ENCODE peak calls at places on chromosome 5, in six cellular contexts. One of them, this sample, is unnamed.
A peak's percentile ranks its signal among the peaks of the same experiment; 100 is the strongest.

GRCh38 chr5:135645336-135645735 is 66.5 kb upstream of the CXCL14 start:
- DNase-seq in cardiac muscle cell: no peak
- DNase-seq in psoas muscle: peak; percentile 55
- DNase-seq in pancreas: no peak
- DNase-seq in hepatocyte: no peak
- DNase-seq in A549: no peak
- DNase-seq in this sample: no peak

GRCh38 chr5:10736808-10737207 is 24.2 kb downstream of the DAP start:
- DNase-seq in hepatocyte: no peak
- DNase-seq in psoas muscle: no peak
- DNase-seq in pancreas: no peak
- DNase-seq in cardiac muscle cell: no peak
- DNase-seq in A549: no peak
- DNase-seq in this sample: no peak

GRCh38 chr5:36796171-36796570 is 80.4 kb upstream of the NIPBL start:
- DNase-seq in hepatocyte: no peak
- DNase-seq in cardiac muscle cell: no peak
- DNase-seq in A549: no peak
- DNase-seq in pancreas: no peak
- DNase-seq in psoas muscle: no peak
- DNase-seq in this sample: no peak

GRCh38 chr5:59758566-59758965 is 135.0 kb downstream of the PDE4D start:
- DNase-seq in psoas muscle: no peak
- DNase-seq in A549: no peak
- DNase-seq in cardiac muscle cell: no peak
- DNase-seq in hepatocyte: no peak
- DNase-seq in pancreas: no peak
- DNase-seq in this sample: no peak

GRCh38 chr5:139710370-139711066 is 62.4 kb downstream of the CXXC5 start:
- DNase-seq in cardiac muscle cell: peak; percentile 63
- DNase-seq in psoas muscle: peak; percentile 44
- DNase-seq in hepatocyte: peak; percentile 91
- DNase-seq in pancreas: no peak
- DNase-seq in A549: peak; percentile 47
- DNase-seq in this sample: peak; percentile 48

GRCh38 chr5:154826-155225 is 36.5 kb upstream of the LRRC14B start:
- DNase-seq in A549: no peak
- DNase-seq in hepatocyte: no peak
- DNase-seq in pancreas: no peak
- DNase-seq in cardiac muscle cell: no peak
- DNase-seq in psoas muscle: no peak
- DNase-seq in this sample: no peak

GRCh38 chr5:174892742-174893141 is 168.4 kb downstream of the MSX2 start:
- DNase-seq in pancreas: no peak
- DNase-seq in hepatocyte: no peak
- DNase-seq in cardiac muscle cell: no peak
- DNase-seq in A549: no peak
- DNase-seq in psoas muscle: no peak
- DNase-seq in this sample: no peak

GRCh38 chr5:77859306-77859705 is 83.2 kb upstream of the TBCA start:
- DNase-seq in hepatocyte: no peak
- DNase-seq in A549: no peak
- DNase-seq in cardiac muscle cell: no peak
- DNase-seq in pancreas: no peak
- DNase-seq in psoas muscle: no peak
- DNase-seq in this sample: no peak

GRCh38 chr5:33120671-33121070 is 320.1 kb upstream of the TARS1 start:
- DNase-seq in A549: no peak
- DNase-seq in hepatocyte: no peak
- DNase-seq in psoas muscle: no peak
- DNase-seq in pancreas: no peak
- DNase-seq in cardiac muscle cell: no peak
- DNase-seq in this sample: no peak

GRCh38 chr5:146878471-146879172 is at the start of gene PPP2R2B:
- DNase-seq in cardiac muscle cell: peak; percentile 62
- DNase-seq in hepatocyte: peak; percentile 74
- DNase-seq in pancreas: peak; percentile 21
- DNase-seq in A549: no peak
- DNase-seq in psoas muscle: peak; percentile 27
- DNase-seq in this sample: peak; percentile 34

GRCh38 chr5:106241409-106241808 is 1429.3 kb downstream of the EFNA5 start:
- DNase-seq in pancreas: no peak
- DNase-seq in cardiac muscle cell: no peak
- DNase-seq in hepatocyte: peak; percentile 6
- DNase-seq in psoas muscle: no peak
- DNase-seq in A549: no peak
- DNase-seq in this sample: no peak

GRCh38 chr5:93601053-93601429 is 18.0 kb downstream of the NR2F1 start:
- DNase-seq in psoas muscle: no peak
- DNase-seq in pancreas: no peak
- DNase-seq in cardiac muscle cell: no peak
- DNase-seq in A549: no peak
- DNase-seq in hepatocyte: no peak
- DNase-seq in this sample: no peak

GRCh38 chr5:120813551-120813950 is 349.5 kb downstream of the PRR16 start:
- DNase-seq in hepatocyte: no peak
- DNase-seq in cardiac muscle cell: no peak
- DNase-seq in A549: no peak
- DNase-seq in pancreas: no peak
- DNase-seq in psoas muscle: no peak
- DNase-seq in this sample: no peak

GRCh38 chr5:120818128-120818527 is 354.0 kb downstream of the PRR16 start:
- DNase-seq in psoas muscle: no peak
- DNase-seq in cardiac muscle cell: no peak
- DNase-seq in pancreas: no peak
- DNase-seq in A549: no peak
- DNase-seq in hepatocyte: no peak
- DNase-seq in this sample: no peak

DNA sequence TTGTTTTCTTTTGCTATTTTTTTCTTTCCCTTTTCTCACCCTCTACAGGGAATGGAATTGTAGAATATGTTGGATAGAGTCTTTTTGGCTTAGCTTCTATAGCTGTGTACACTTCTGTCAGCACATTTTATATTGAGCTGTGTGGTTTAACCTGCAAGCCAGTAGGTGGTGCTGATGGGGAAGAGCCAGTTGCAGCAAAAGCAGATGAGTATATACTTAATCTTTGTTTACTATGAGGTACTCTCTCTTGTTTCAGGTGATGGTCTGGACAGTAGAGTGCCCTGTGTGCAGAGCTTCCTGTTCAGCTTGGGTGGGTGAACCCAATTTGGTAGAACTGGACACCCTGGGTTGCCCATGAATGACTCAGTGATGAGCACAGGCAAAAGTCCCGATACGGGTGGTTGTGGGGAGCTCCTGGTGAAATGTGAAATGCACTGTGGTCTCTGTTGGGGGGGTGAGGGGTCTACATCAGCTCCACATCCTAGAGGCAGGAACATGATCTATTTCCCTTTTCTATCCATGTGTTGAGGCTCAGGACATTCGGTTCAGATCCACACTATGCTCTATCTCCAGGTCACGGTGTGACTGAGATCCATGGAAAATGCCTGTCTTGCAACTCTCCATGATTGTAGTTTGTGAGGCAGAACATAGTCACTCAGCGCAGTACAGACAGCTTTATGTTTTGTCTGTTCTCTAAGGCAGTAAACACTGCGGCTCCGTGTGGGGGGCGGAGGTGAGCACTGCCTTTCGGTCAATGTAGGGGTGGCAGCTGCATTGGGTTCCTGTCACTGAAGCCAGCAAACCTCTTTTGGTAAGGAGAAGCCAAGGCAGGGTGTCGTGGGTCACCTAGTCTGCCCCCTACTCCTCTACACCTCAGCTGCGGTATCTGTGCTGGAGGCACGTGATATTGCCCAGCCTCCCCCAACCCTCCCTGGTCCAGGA is 353.2 kb downstream of the PRR16 start:
- DNase-seq in pancreas: no peak
- DNase-seq in A549: no peak
- DNase-seq in cardiac muscle cell: peak; percentile 20
- DNase-seq in psoas muscle: no peak
- DNase-seq in hepatocyte: peak; percentile 44
- DNase-seq in this sample: no peak
- TF ChIP-seq CTCF in pancreas: no peak
- TF ChIP-seq CTCF in A549: no peak
- TF ChIP-seq CTCF in cardiac muscle cell: peak; percentile 32
- TF ChIP-seq CTCF in psoas muscle: peak; percentile 13
- TF ChIP-seq CTCF in hepatocyte: peak; percentile 51
- TF ChIP-seq CTCF in this sample: no peak

GRCh38 chr5:3123763-3124157 is 372.3 kb upstream of the IRX2 start:
- DNase-seq in hepatocyte: no peak
- DNase-seq in pancreas: no peak
- DNase-seq in A549: no peak
- DNase-seq in cardiac muscle cell: no peak
- DNase-seq in psoas muscle: no peak
- DNase-seq in this sample: no peak

GRCh38 chr5:3122216-3122615 is 370.7 kb upstream of the IRX2 start:
- DNase-seq in cardiac muscle cell: no peak
- DNase-seq in psoas muscle: no peak
- DNase-seq in pancreas: no peak
- DNase-seq in A549: no peak
- DNase-seq in hepatocyte: no peak
- DNase-seq in this sample: no peak

GRCh38 chr5:3124410-3124809 is 372.9 kb upstream of the IRX2 start:
- DNase-seq in pancreas: no peak
- DNase-seq in A549: no peak
- DNase-seq in cardiac muscle cell: no peak
- DNase-seq in hepatocyte: no peak
- DNase-seq in psoas muscle: no peak
- DNase-seq in this sample: no peak

GRCh38 chr5:3121813-3122212 is 370.3 kb upstream of the IRX2 start:
- DNase-seq in A549: no peak
- DNase-seq in psoas muscle: no peak
- DNase-seq in cardiac muscle cell: no peak
- DNase-seq in hepatocyte: no peak
- DNase-seq in pancreas: no peak
- DNase-seq in this sample: no peak

DNA sequence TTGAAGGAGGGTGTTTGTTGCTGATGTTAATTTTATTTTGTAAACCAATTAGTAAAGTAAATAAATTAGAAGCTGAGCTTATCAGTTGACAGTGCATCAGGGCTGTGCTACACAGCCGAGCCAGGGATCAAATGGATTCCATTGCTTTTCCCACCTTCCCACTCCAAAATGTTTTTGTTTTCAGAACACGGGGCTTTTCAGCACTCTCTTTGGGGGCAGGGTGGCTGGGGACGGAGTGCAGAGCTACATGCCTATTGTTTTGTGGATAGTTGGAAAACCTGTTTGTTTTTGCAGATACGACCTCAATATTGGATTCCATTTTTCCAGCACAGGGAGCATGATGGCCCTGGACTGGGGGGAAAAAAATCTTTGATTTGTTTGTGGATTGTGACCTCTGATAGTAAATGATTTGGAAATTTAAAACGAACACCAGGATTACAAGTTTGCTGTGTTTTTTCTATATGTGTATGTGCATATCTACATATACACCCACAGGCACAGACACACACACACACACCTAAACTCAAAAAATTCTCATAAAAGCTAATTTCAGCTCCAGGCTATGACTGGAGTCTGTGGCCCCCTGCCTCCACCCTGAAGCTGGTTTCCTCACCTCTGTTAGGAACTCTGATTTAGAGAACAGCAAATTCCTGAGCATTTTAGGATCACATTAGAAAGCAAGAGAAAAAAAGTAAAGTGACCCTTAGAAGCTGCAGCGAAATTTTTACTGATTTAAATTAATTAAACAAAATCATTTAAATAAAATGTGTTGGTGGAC is 371.7 kb upstream of the IRX2 start:
- DNase-seq in A549: no peak
- DNase-seq in cardiac muscle cell: no peak
- DNase-seq in pancreas: no peak
- DNase-seq in hepatocyte: no peak
- DNase-seq in psoas muscle: no peak
- DNase-seq in this sample: no peak
- H3K9me3 ChIP-seq in A549: no peaks in the 10 kb centered on the region
- H3K9me3 ChIP-seq in cardiac muscle cell: no peaks in the 10 kb centered on the region
- H3K9me3 ChIP-seq in pancreas: no peaks in the 10 kb centered on the region
- H3K9me3 ChIP-seq in hepatocyte: no peaks in the 10 kb centered on the region
- H3K9me3 ChIP-seq in psoas muscle: no peaks in the 10 kb centered on the region
- H3K9me3 ChIP-seq in this sample: no peaks in the 10 kb centered on the region

DNA sequence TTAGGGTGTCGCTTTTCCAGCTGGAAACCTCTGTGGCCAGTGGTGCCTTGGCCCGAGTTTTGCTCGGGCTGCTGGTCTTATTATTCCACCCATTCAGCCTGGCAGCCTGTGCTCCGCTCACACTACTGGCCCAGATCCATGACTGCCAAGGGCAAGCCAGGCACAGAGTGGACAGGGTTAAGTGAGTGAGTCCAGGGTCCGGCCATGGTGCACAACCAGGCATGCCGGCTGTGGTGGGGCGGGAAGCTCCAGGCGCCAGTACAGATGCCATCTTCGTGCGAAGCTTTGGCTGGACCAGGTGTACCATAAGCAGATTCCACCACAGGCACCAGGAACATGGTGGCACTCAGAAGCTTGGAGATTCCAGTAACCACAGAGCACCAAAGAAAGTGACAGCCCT is 580.2 kb upstream of the FAM174A start:
- DNase-seq in pancreas: no peak
- DNase-seq in hepatocyte: no peak
- DNase-seq in A549: no peak
- DNase-seq in cardiac muscle cell: no peak
- DNase-seq in psoas muscle: no peak
- DNase-seq in this sample: no peak
- TF ChIP-seq CTCF in pancreas: no peak
- TF ChIP-seq CTCF in hepatocyte: no peak
- TF ChIP-seq CTCF in A549: no peak
- TF ChIP-seq CTCF in cardiac muscle cell: no peak
- TF ChIP-seq CTCF in psoas muscle: no peak
- TF ChIP-seq CTCF in this sample: no peak

GRCh38 chr5:7852988-7853387 is 2.1 kb upstream of the CFAP90 start:
- DNase-seq in cardiac muscle cell: no peak
- DNase-seq in hepatocyte: no peak
- DNase-seq in A549: no peak
- DNase-seq in pancreas: no peak
- DNase-seq in psoas muscle: no peak
- DNase-seq in this sample: no peak

GRCh38 chr5:7855611-7856010 is 4.7 kb upstream of the CFAP90 start:
- DNase-seq in A549: no peak
- DNase-seq in hepatocyte: no peak
- DNase-seq in psoas muscle: no peak
- DNase-seq in cardiac muscle cell: no peak
- DNase-seq in pancreas: no peak
- DNase-seq in this sample: no peak

GRCh38 chr5:7856855-7857254 is 5.9 kb upstream of the CFAP90 start:
- DNase-seq in pancreas: peak; percentile 31
- DNase-seq in psoas muscle: no peak
- DNase-seq in hepatocyte: peak; percentile 68
- DNase-seq in cardiac muscle cell: peak; percentile 70
- DNase-seq in A549: no peak
- DNase-seq in this sample: peak; percentile 20

GRCh38 chr5:7857918-7858632 is 7.1 kb upstream of the CFAP90 start:
- DNase-seq in A549: no peak
- DNase-seq in cardiac muscle cell: no peak
- DNase-seq in psoas muscle: no peak
- DNase-seq in pancreas: no peak
- DNase-seq in hepatocyte: no peak
- DNase-seq in this sample: no peak

DNA sequence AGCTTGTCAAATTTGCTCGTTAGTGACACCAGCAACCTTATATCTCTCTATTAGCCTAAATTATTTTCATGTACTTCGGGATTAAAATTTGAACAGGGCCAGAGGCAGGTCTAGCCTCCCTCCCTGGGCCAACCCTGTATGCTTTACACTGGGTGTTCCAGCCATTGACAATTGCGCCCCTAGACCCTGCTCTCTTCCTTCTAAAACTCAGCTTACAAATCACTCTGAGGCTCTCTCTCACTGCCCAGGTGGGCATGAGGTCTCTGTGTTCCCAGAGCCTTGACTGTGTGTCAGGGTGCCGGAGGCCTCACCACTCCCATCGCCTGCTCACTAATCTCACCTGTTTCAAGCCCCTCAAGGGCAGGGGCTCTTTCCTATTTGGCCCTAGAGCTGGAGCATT is 6.4 kb upstream of the CFAP90 start:
- DNase-seq in psoas muscle: no peak
- DNase-seq in cardiac muscle cell: no peak
- DNase-seq in pancreas: no peak
- DNase-seq in A549: no peak
- DNase-seq in hepatocyte: no peak
- DNase-seq in this sample: no peak
- H3K9me3 ChIP-seq in psoas muscle: no peaks in the 10 kb centered on the region
- H3K9me3 ChIP-seq in cardiac muscle cell: no peaks in the 10 kb centered on the region
- H3K9me3 ChIP-seq in pancreas: no peaks in the 10 kb centered on the region
- H3K9me3 ChIP-seq in A549: no peaks in the 10 kb centered on the region
- H3K9me3 ChIP-seq in hepatocyte: no peaks in the 10 kb centered on the region
- H3K9me3 ChIP-seq in this sample: no peaks in the 10 kb centered on the region